ENCODE peak calls at places on chromosomes 11 and 22, in four cellular contexts. One of them, this sample, is unnamed.

GRCh38 chr22:45290410-45290936 is 5.7 kb downstream of the UPK3A start:
- DNase-seq in naive thymus-derived CD8-positive, alpha-beta T cell: no peak
- DNase-seq in fibroblast of pulmonary artery: peak
- DNase-seq in myocyte: peak
- DNase-seq in this sample: no peak

GRCh38 chr11:114377612-114378267 is 22.6 kb downstream of the C11orf71 start:
- DNase-seq in naive thymus-derived CD8-positive, alpha-beta T cell: no peak
- DNase-seq in fibroblast of pulmonary artery: peak
- DNase-seq in myocyte: no peak
- DNase-seq in this sample: no peak

GRCh38 chr11:57776101-57776511 is 14.5 kb downstream of the CTNND1 start:
- DNase-seq in naive thymus-derived CD8-positive, alpha-beta T cell: no peak
- DNase-seq in fibroblast of pulmonary artery: peak
- DNase-seq in myocyte: peak
- DNase-seq in this sample: no peak

GRCh38 chr11:110373061-110373702 is 56.6 kb upstream of the FDX1 start:
- DNase-seq in naive thymus-derived CD8-positive, alpha-beta T cell: no peak
- DNase-seq in fibroblast of pulmonary artery: peak
- DNase-seq in myocyte: no peak
- DNase-seq in this sample: no peak

GRCh38 chr22:42997577-42997976 is 17.4 kb downstream of the PACSIN2 start:
- DNase-seq in naive thymus-derived CD8-positive, alpha-beta T cell: no peak
- DNase-seq in fibroblast of pulmonary artery: no peak
- DNase-seq in myocyte: no peak
- DNase-seq in this sample: no peak

GRCh38 chr11:2143652-2144548 is 4.7 kb upstream of the IGF2 start:
- DNase-seq in naive thymus-derived CD8-positive, alpha-beta T cell: no peak
- DNase-seq in fibroblast of pulmonary artery: no peak
- DNase-seq in myocyte: no peak
- DNase-seq in this sample: no peak

GRCh38 chr22:49574205-49574604 is 253.5 kb downstream of the BRD1 start:
- DNase-seq in naive thymus-derived CD8-positive, alpha-beta T cell: no peak
- DNase-seq in fibroblast of pulmonary artery: no peak
- DNase-seq in myocyte: no peak
- DNase-seq in this sample: no peak

GRCh38 chr11:73271936-73272679 is at the start of gene P2RY6:
- DNase-seq in naive thymus-derived CD8-positive, alpha-beta T cell: no peak
- DNase-seq in fibroblast of pulmonary artery: peak
- DNase-seq in myocyte: peak
- DNase-seq in this sample: no peak

GRCh38 chr11:119892311-119892808 is 163.4 kb upstream of the NECTIN1 start:
- DNase-seq in naive thymus-derived CD8-positive, alpha-beta T cell: no peak
- DNase-seq in fibroblast of pulmonary artery: no peak
- DNase-seq in myocyte: no peak
- DNase-seq in this sample: no peak

GRCh38 chr11:48095779-48096470 is 115.6 kb downstream of the PTPRJ start:
- DNase-seq in naive thymus-derived CD8-positive, alpha-beta T cell: no peak
- DNase-seq in fibroblast of pulmonary artery: no peak
- DNase-seq in myocyte: peak
- DNase-seq in this sample: no peak

GRCh38 chr22:31206896-31207687 is 5.0 kb upstream of the LIMK2 start:
- DNase-seq in naive thymus-derived CD8-positive, alpha-beta T cell: no peak
- DNase-seq in fibroblast of pulmonary artery: peak
- DNase-seq in myocyte: no peak
- DNase-seq in this sample: no peak

GRCh38 chr11:130574740-130575139 is 126.3 kb downstream of the ADAMTS15 start:
- DNase-seq in naive thymus-derived CD8-positive, alpha-beta T cell: no peak
- DNase-seq in fibroblast of pulmonary artery: no peak
- DNase-seq in myocyte: no peak
- DNase-seq in this sample: no peak

GRCh38 chr11:128061321-128061871 is 526.0 kb downstream of the ETS1 start:
- DNase-seq in naive thymus-derived CD8-positive, alpha-beta T cell: no peak
- DNase-seq in fibroblast of pulmonary artery: peak
- DNase-seq in myocyte: peak
- DNase-seq in this sample: no peak

GRCh38 chr11:10902301-10902700 is 44.4 kb upstream of the ZBED5 start:
- DNase-seq in naive thymus-derived CD8-positive, alpha-beta T cell: no peak
- DNase-seq in fibroblast of pulmonary artery: no peak
- DNase-seq in myocyte: no peak
- DNase-seq in this sample: no peak

GRCh38 chr11:60955566-60955965 is 3.6 kb upstream of the SLC15A3 start:
- DNase-seq in naive thymus-derived CD8-positive, alpha-beta T cell: no peak
- DNase-seq in fibroblast of pulmonary artery: no peak
- DNase-seq in myocyte: no peak
- DNase-seq in this sample: no peak

GRCh38 chr11:66950113-66950535 is 8.1 kb downstream of the PC start:
- DNase-seq in naive thymus-derived CD8-positive, alpha-beta T cell: no peak
- DNase-seq in fibroblast of pulmonary artery: peak
- DNase-seq in myocyte: peak
- DNase-seq in this sample: no peak

GRCh38 chr11:9273430-9274336 is 8.5 kb upstream of the DENND5A start:
- DNase-seq in naive thymus-derived CD8-positive, alpha-beta T cell: no peak
- DNase-seq in fibroblast of pulmonary artery: peak
- DNase-seq in myocyte: no peak
- DNase-seq in this sample: no peak

GRCh38 chr11:70517996-70518907 is 119.9 kb downstream of the CTTN start:
- DNase-seq in naive thymus-derived CD8-positive, alpha-beta T cell: no peak
- DNase-seq in fibroblast of pulmonary artery: no peak
- DNase-seq in myocyte: peak
- DNase-seq in this sample: no peak

GRCh38 chr22:17970205-17970708 is 54.1 kb downstream of the MICAL3 start:
- DNase-seq in naive thymus-derived CD8-positive, alpha-beta T cell: no peak
- DNase-seq in fibroblast of pulmonary artery: peak
- DNase-seq in myocyte: peak
- DNase-seq in this sample: no peak

GRCh38 chr11:118790357-118791014 is 478 bp downstream of the DDX6 start:
- DNase-seq in naive thymus-derived CD8-positive, alpha-beta T cell: peak
- DNase-seq in fibroblast of pulmonary artery: peak
- DNase-seq in myocyte: peak
- DNase-seq in this sample: peak

GRCh38 chr11:130555251-130555841 is 106.9 kb downstream of the ADAMTS15 start:
- DNase-seq in naive thymus-derived CD8-positive, alpha-beta T cell: no peak
- DNase-seq in fibroblast of pulmonary artery: peak
- DNase-seq in myocyte: no peak
- DNase-seq in this sample: no peak

GRCh38 chr11:96704847-96705246 is 315.0 kb downstream of the JRKL start:
- DNase-seq in naive thymus-derived CD8-positive, alpha-beta T cell: no peak
- DNase-seq in fibroblast of pulmonary artery: peak
- DNase-seq in myocyte: no peak
- DNase-seq in this sample: no peak

GRCh38 chr11:79236541-79236971 is 204.3 kb downstream of the TENM4 start:
- DNase-seq in naive thymus-derived CD8-positive, alpha-beta T cell: no peak
- DNase-seq in fibroblast of pulmonary artery: peak
- DNase-seq in myocyte: peak
- DNase-seq in this sample: no peak